ENCODE peak calls at places on chromosomes 2 and 18, in four cellular contexts. W is NCI-H774, C is T-cell, X is SK-N-SH. D is an unnamed sample.

GRCh38 chr2:63589148-63589972 is 597 bp downstream of the MDH1 start:
- DNase-seq in W (no peak), C (no peak), X (peak), D (peak)

GRCh38 chr18:75317300-75317699 is 106.7 kb downstream of the TSHZ1 start:
- DNase-seq in W (no peak), C (no peak), X (no peak), D (no peak)

GRCh38 chr2:168978461-168978861 is 52.7 kb downstream of the ABCB11 start:
- DNase-seq in W (no peak), C (no peak), X (no peak), D (no peak)

GRCh38 chr2:58710795-58711279 is 469.7 kb upstream of the FANCL start:
- DNase-seq in W (no peak), C (no peak), X (no peak), D (no peak)

GRCh38 chr2:216636570-216637450 is 3.6 kb downstream of the IGFBP2 start:
- DNase-seq in W (no peak), C (no peak), X (peak), D (peak)

GRCh38 chr18:50155406-50155805 is 39.5 kb downstream of the MYO5B start:
- DNase-seq in W (no peak), C (no peak), X (no peak), D (no peak)

GRCh38 chr2:30987611-30988010 is 150.6 kb downstream of the GALNT14 start:
- DNase-seq in W (no peak), C (no peak), X (no peak), D (no peak)

GRCh38 chr2:148658807-148659722 is 14.5 kb downstream of the EPC2 start:
- DNase-seq in W (no peak), C (no peak), X (no peak), D (peak)

GRCh38 chr2:39723497-39723896 is 55.6 kb downstream of the THUMPD2 start:
- DNase-seq in W (no peak), C (no peak), X (no peak), D (no peak)

GRCh38 chr2:96788393-96789244 is 27.4 kb upstream of the CNNM3 start:
- DNase-seq in W (no peak), C (no peak), X (peak), D (no peak)